ENCODE peak calls at places on chromosomes 12 and 14, in seven cellular contexts. One of them, this sample, is unnamed. For H3K4me1, the result is how much of the 10 kb centered on the place peaks cover.

GRCh38 chr12:117321572-117321971 is 39.9 kb downstream of the NOS1 start:
- DNase-seq in HCT116: no peak
- DNase-seq in GM23338: no peak
- DNase-seq in transverse colon: no peak
- DNase-seq in prostate gland: no peak
- DNase-seq in endothelial cell of umbilical vein: no peak
- DNase-seq in upper lobe of left lung: no peak
- DNase-seq in this sample: no peak

GRCh38 chr12:100789146-100789545 is 5.4 kb upstream of the ANO4 start:
- DNase-seq in HCT116: no peak
- DNase-seq in GM23338: no peak
- DNase-seq in transverse colon: no peak
- DNase-seq in prostate gland: no peak
- DNase-seq in endothelial cell of umbilical vein: no peak
- DNase-seq in upper lobe of left lung: no peak
- DNase-seq in this sample: no peak

GRCh38 chr12:131865196-131865875 is 29.1 kb upstream of the ULK1 start:
- DNase-seq in HCT116: peak
- DNase-seq in GM23338: no peak
- DNase-seq in transverse colon: no peak
- DNase-seq in prostate gland: no peak
- DNase-seq in endothelial cell of umbilical vein: no peak
- DNase-seq in upper lobe of left lung: no peak
- DNase-seq in this sample: peak

GRCh38 chr12:57430117-57430930 is 519 bp downstream of the R3HDM2 start:
- DNase-seq in HCT116: no peak
- DNase-seq in GM23338: peak
- DNase-seq in transverse colon: no peak
- DNase-seq in prostate gland: no peak
- DNase-seq in endothelial cell of umbilical vein: peak
- DNase-seq in upper lobe of left lung: peak
- DNase-seq in this sample: no peak

GRCh38 chr12:100666588-100666987 is 93.1 kb downstream of the GAS2L3 start:
- DNase-seq in HCT116: no peak
- DNase-seq in GM23338: peak
- DNase-seq in transverse colon: no peak
- DNase-seq in prostate gland: no peak
- DNase-seq in endothelial cell of umbilical vein: no peak
- DNase-seq in upper lobe of left lung: no peak
- DNase-seq in this sample: no peak

GRCh38 chr14:48331421-48331820 is 656.0 kb upstream of the MDGA2 start:
- DNase-seq in HCT116: no peak
- DNase-seq in GM23338: no peak
- DNase-seq in transverse colon: no peak
- DNase-seq in prostate gland: no peak
- DNase-seq in endothelial cell of umbilical vein: no peak
- DNase-seq in upper lobe of left lung: no peak
- DNase-seq in this sample: no peak

GRCh38 chr14:96202441-96203094 is 2.1 kb upstream of the BDKRB2 start:
- DNase-seq in HCT116: no peak
- DNase-seq in GM23338: no peak
- DNase-seq in transverse colon: no peak
- DNase-seq in prostate gland: no peak
- DNase-seq in endothelial cell of umbilical vein: no peak
- DNase-seq in upper lobe of left lung: no peak
- DNase-seq in this sample: no peak

GRCh38 chr12:12779529-12779928 is 5.9 kb upstream of the APOLD1 start:
- DNase-seq in HCT116: no peak
- DNase-seq in GM23338: no peak
- DNase-seq in transverse colon: no peak
- DNase-seq in prostate gland: no peak
- DNase-seq in endothelial cell of umbilical vein: peak
- DNase-seq in upper lobe of left lung: no peak
- DNase-seq in this sample: no peak

GRCh38 chr14:95408731-95409471 is 89.2 kb upstream of the CLMN start:
- DNase-seq in HCT116: no peak
- DNase-seq in GM23338: no peak
- DNase-seq in transverse colon: peak
- DNase-seq in prostate gland: no peak
- DNase-seq in endothelial cell of umbilical vein: no peak
- DNase-seq in upper lobe of left lung: no peak
- DNase-seq in this sample: no peak

GRCh38 chr12:9872743-9873142 is 3.6 kb upstream of the CLEC2B start:
- DNase-seq in HCT116: no peak
- DNase-seq in GM23338: no peak
- DNase-seq in transverse colon: no peak
- DNase-seq in prostate gland: peak
- DNase-seq in endothelial cell of umbilical vein: no peak
- DNase-seq in upper lobe of left lung: no peak
- DNase-seq in this sample: no peak

GRCh38 chr14:50855558-50855957 is 16.3 kb upstream of the ABHD12B start:
- DNase-seq in HCT116: no peak
- DNase-seq in GM23338: peak
- DNase-seq in transverse colon: no peak
- DNase-seq in prostate gland: no peak
- DNase-seq in endothelial cell of umbilical vein: no peak
- DNase-seq in upper lobe of left lung: no peak
- DNase-seq in this sample: no peak

GRCh38 chr14:72783741-72784140 is 110.2 kb downstream of the DPF3 start:
- DNase-seq in HCT116: no peak
- DNase-seq in GM23338: no peak
- DNase-seq in transverse colon: no peak
- DNase-seq in prostate gland: no peak
- DNase-seq in endothelial cell of umbilical vein: no peak
- DNase-seq in upper lobe of left lung: no peak
- DNase-seq in this sample: no peak

GRCh38 chr12:81274619-81275018 is 196.7 kb downstream of the ACSS3 start:
- DNase-seq in HCT116: no peak
- DNase-seq in GM23338: no peak
- DNase-seq in transverse colon: no peak
- DNase-seq in prostate gland: no peak
- DNase-seq in endothelial cell of umbilical vein: peak
- DNase-seq in upper lobe of left lung: no peak
- DNase-seq in this sample: no peak

GRCh38 chr14:78758333-78758732 is 588.2 kb downstream of the NRXN3 start:
- DNase-seq in HCT116: peak
- DNase-seq in GM23338: peak
- DNase-seq in transverse colon: no peak
- DNase-seq in prostate gland: no peak
- DNase-seq in endothelial cell of umbilical vein: peak
- DNase-seq in upper lobe of left lung: no peak
- DNase-seq in this sample: peak

GRCh38 chr12:12883369-12884001 is 7.9 kb upstream of the GPRC5A start:
- DNase-seq in HCT116: no peak
- DNase-seq in GM23338: no peak
- DNase-seq in transverse colon: no peak
- DNase-seq in prostate gland: peak
- DNase-seq in endothelial cell of umbilical vein: peak
- DNase-seq in upper lobe of left lung: peak
- DNase-seq in this sample: no peak

GRCh38 chr12:131911851-131912525 is 17.1 kb upstream of the PUS1 start:
- DNase-seq in HCT116: no peak
- DNase-seq in GM23338: no peak
- DNase-seq in transverse colon: no peak
- DNase-seq in prostate gland: no peak
- DNase-seq in endothelial cell of umbilical vein: no peak
- DNase-seq in upper lobe of left lung: no peak
- DNase-seq in this sample: peak

GRCh38 chr14:23123419-23123818 is 4.4 kb upstream of the CEBPE start:
- DNase-seq in HCT116: no peak
- DNase-seq in GM23338: no peak
- DNase-seq in transverse colon: peak
- DNase-seq in prostate gland: peak
- DNase-seq in endothelial cell of umbilical vein: no peak
- DNase-seq in upper lobe of left lung: peak
- DNase-seq in this sample: peak

GRCh38 chr12:107590369-107591094 is 95.1 kb upstream of the PWP1 start:
- DNase-seq in HCT116: no peak
- DNase-seq in GM23338: no peak
- DNase-seq in transverse colon: no peak
- DNase-seq in prostate gland: no peak
- DNase-seq in endothelial cell of umbilical vein: no peak
- DNase-seq in upper lobe of left lung: no peak
- DNase-seq in this sample: no peak

GRCh38 chr12:124457287-124458219 is 109.9 kb downstream of the NCOR2 start:
- DNase-seq in HCT116: no peak
- DNase-seq in GM23338: no peak
- DNase-seq in transverse colon: peak
- DNase-seq in prostate gland: peak
- DNase-seq in endothelial cell of umbilical vein: no peak
- DNase-seq in upper lobe of left lung: peak
- DNase-seq in this sample: no peak

GRCh38 chr12:110279976-110280783 is 867 bp upstream of the ATP2A2 start:
- DNase-seq in HCT116: no peak
- DNase-seq in GM23338: peak
- DNase-seq in transverse colon: peak
- DNase-seq in prostate gland: peak
- DNase-seq in endothelial cell of umbilical vein: peak
- DNase-seq in upper lobe of left lung: peak
- DNase-seq in this sample: peak

GRCh38 chr12:121957831-121958515 is 39.6 kb downstream of the CFAP251 start:
- DNase-seq in HCT116: no peak
- DNase-seq in GM23338: no peak
- DNase-seq in transverse colon: no peak
- DNase-seq in prostate gland: no peak
- DNase-seq in endothelial cell of umbilical vein: no peak
- DNase-seq in upper lobe of left lung: no peak
- DNase-seq in this sample: no peak

GRCh38 chr12:123062682-123063426 is 82.4 kb downstream of the ARL6IP4 start:
- DNase-seq in HCT116: peak
- DNase-seq in GM23338: no peak
- DNase-seq in transverse colon: no peak
- DNase-seq in prostate gland: no peak
- DNase-seq in endothelial cell of umbilical vein: peak
- DNase-seq in upper lobe of left lung: peak
- DNase-seq in this sample: no peak

GRCh38 chr14:101215266-101215665 is 311.7 kb upstream of the RTL1 start:
- DNase-seq in HCT116: no peak
- DNase-seq in GM23338: no peak
- DNase-seq in transverse colon: no peak
- DNase-seq in prostate gland: no peak
- DNase-seq in endothelial cell of umbilical vein: no peak
- DNase-seq in upper lobe of left lung: peak
- DNase-seq in this sample: no peak

GRCh38 chr14:100102156-100102785 is 37.0 kb downstream of the EVL start:
- DNase-seq in HCT116: no peak
- DNase-seq in GM23338: peak
- DNase-seq in transverse colon: no peak
- DNase-seq in prostate gland: no peak
- DNase-seq in endothelial cell of umbilical vein: no peak
- DNase-seq in upper lobe of left lung: no peak
- DNase-seq in this sample: no peak
- TF ChIP-seq CTCF in HCT116: no peak
- TF ChIP-seq CTCF in GM23338: peak
- TF ChIP-seq CTCF in transverse colon: no peak
- TF ChIP-seq CTCF in prostate gland: no peak
- TF ChIP-seq CTCF in endothelial cell of umbilical vein: no peak
- TF ChIP-seq CTCF in upper lobe of left lung: no peak
- TF ChIP-seq CTCF in this sample: no peak

GRCh38 chr12:130651188-130651587 is 64.9 kb downstream of the RIMBP2 start:
- DNase-seq in HCT116: no peak
- DNase-seq in GM23338: no peak
- DNase-seq in transverse colon: no peak
- DNase-seq in prostate gland: no peak
- DNase-seq in endothelial cell of umbilical vein: no peak
- DNase-seq in upper lobe of left lung: no peak
- DNase-seq in this sample: no peak
- H3K4me1 ChIP-seq in HCT116: under half
- H3K4me1 ChIP-seq in GM23338: under half
- H3K4me1 ChIP-seq in transverse colon: under half
- H3K4me1 ChIP-seq in prostate gland: under half
- H3K4me1 ChIP-seq in endothelial cell of umbilical vein: under half
- H3K4me1 ChIP-seq in upper lobe of left lung: under half
- H3K4me1 ChIP-seq in this sample: under half

DNA sequence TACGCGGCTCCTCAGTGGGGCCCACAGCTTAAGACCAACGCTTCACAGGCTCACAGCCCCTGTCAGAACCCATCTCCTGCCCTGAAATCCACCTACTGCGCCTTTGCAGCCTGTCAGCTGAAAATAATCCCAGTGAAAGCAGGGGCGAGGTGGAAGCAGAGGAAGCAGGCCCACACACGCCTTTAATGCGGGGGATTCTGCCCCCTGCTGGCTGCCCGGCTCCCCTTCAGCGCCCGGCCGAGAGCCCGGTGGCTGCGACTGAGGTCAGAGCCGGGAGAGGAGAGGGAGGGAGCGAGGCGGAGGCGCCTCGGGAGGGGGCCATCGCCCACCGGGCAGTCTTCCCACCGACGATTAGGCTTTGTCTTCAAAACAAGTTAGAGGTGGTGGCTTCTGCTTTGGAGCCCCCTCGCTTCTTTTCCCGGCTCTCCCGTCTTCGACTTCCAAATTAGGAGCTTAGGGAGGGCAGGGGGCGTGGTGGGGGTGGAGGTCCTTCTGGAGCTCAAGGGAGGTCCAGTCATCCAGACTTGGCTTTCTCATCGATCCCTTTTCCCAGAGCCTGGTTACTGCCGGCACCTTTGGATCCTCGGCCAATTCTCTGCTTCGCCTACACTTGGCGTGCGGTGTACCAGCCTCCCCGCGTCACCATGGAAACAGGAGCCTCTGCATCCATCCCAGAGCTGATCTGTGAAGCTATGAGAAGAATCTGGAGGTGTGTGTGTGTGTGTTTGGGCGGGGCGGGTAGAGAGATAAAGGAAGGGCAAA is 25.2 kb upstream of the RND1 start:
- DNase-seq in HCT116: peak
- DNase-seq in GM23338: peak
- DNase-seq in transverse colon: peak
- DNase-seq in prostate gland: peak
- DNase-seq in endothelial cell of umbilical vein: peak
- DNase-seq in upper lobe of left lung: peak
- DNase-seq in this sample: peak
- TF ChIP-seq POLR2AphosphoS5 in HCT116: no peak
- TF ChIP-seq POLR2AphosphoS5 in GM23338: no peak
- TF ChIP-seq POLR2AphosphoS5 in transverse colon: no peak
- TF ChIP-seq POLR2AphosphoS5 in prostate gland: peak
- TF ChIP-seq POLR2AphosphoS5 in endothelial cell of umbilical vein: no peak
- TF ChIP-seq POLR2AphosphoS5 in upper lobe of left lung: no peak
- TF ChIP-seq POLR2AphosphoS5 in this sample: no peak

DNA sequence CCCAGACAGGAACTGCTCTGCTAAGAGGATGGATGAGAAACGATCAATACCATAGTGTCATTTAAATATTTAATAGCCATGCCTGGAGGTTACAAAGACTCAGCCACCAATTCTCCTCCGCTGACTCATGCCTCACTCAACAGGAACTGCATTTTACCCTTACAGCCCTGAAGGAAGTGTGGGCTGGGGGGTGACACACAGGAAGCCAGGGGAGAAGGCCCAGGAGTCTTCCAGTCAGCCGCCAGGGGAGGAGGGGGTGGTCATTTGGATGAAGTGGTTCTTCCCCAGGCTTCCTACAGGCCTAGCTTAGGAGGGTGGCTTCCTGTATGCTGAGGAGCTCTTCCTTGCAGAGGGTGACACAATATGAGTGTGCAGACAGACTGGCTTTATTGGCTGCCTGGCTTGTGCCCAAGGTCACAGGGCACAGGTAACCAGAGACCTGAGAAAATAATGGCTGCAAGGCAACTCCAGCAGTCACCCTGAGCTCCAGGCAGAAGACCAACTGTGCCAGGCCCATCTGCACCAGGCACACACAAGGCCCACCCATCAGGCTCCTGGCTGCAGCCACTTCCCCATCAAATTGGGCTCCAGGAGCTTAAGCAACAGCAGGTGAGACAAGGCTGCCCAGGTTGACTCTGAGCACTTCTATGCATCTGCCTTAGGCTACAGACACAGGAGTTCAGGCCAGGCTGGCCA is 30.6 kb upstream of the RPLP0 start:
- DNase-seq in HCT116: peak
- DNase-seq in GM23338: peak
- DNase-seq in transverse colon: peak
- DNase-seq in prostate gland: no peak
- DNase-seq in endothelial cell of umbilical vein: peak
- DNase-seq in upper lobe of left lung: peak
- DNase-seq in this sample: no peak
- TF ChIP-seq CTCF in HCT116: peak
- TF ChIP-seq CTCF in GM23338: no peak
- TF ChIP-seq CTCF in transverse colon: no peak
- TF ChIP-seq CTCF in prostate gland: peak
- TF ChIP-seq CTCF in endothelial cell of umbilical vein: peak
- TF ChIP-seq CTCF in upper lobe of left lung: peak
- TF ChIP-seq CTCF in this sample: no peak